ENCODE peak calls at places on chromosome 12, in ten cellular contexts. X is epithelial cell of proximal tubule; P is AG04450; G is Caki2; M is WERI-Rb-1; K is NCI-H345; J is NCI-H2029; F is HS-27A; T is epithelial cell of prostate; V is activated CD8-positive, alpha-beta memory T cell treated with anti-CD3 and anti-CD28 coated beads for 24 hours. R is an unnamed sample.

GRCh38 chr12:130879212-130879686 is 7.4 kb downstream of the RAN start:
- DNase-seq in X (no peak), P (no peak), G (no peak), M (no peak), K (no peak), J (no peak), F (no peak), T (no peak), V (no peak), R (no peak)

GRCh38 chr12:16605666-16606116 is 271 bp downstream of the LMO3 start:
- DNase-seq in X (no peak), P (no peak), G (no peak), M (peak), K (peak), J (peak), F (no peak), T (no peak), V (no peak), R (no peak)

GRCh38 chr12:47808574-47809380 is 10.9 kb downstream of the HDAC7 start:
- DNase-seq in X (no peak), P (no peak), G (no peak), M (no peak), K (no peak), J (no peak), F (no peak), T (no peak), V (peak), R (no peak)

GRCh38 chr12:113758165-113758924 is 207.8 kb downstream of the RBM19 start:
- DNase-seq in X (no peak), P (no peak), G (no peak), M (no peak), K (no peak), J (no peak), F (no peak), T (no peak), V (no peak), R (no peak)

GRCh38 chr12:122368361-122369073 is 54.0 kb downstream of the CLIP1 start:
- DNase-seq in X (no peak), P (peak), G (peak), M (no peak), K (peak), J (peak), F (no peak), T (no peak), V (no peak), R (no peak)

GRCh38 chr12:54021432-54022013 is 6.7 kb upstream of the HOXC6 start:
- DNase-seq in X (no peak), P (no peak), G (no peak), M (peak), K (no peak), J (no peak), F (no peak), T (no peak), V (no peak), R (no peak)

GRCh38 chr12:93667672-93668071 is 9.5 kb upstream of the CRADD start:
- DNase-seq in X (no peak), P (peak), G (no peak), M (no peak), K (no peak), J (no peak), F (no peak), T (no peak), V (no peak), R (no peak)

GRCh38 chr12:32983332-32983731 is 86.8 kb upstream of the PKP2 start:
- DNase-seq in X (no peak), P (no peak), G (no peak), M (no peak), K (no peak), J (no peak), F (no peak), T (no peak), V (no peak), R (no peak)

GRCh38 chr12:7090222-7090998 is 1.8 kb downstream of the C1R start:
- DNase-seq in X (no peak), P (no peak), G (no peak), M (no peak), K (no peak), J (no peak), F (no peak), T (no peak), V (no peak), R (no peak)

GRCh38 chr12:114319422-114319821 is 86.5 kb downstream of the TBX5 start:
- DNase-seq in X (no peak), P (no peak), G (no peak), M (no peak), K (no peak), J (no peak), F (no peak), T (no peak), V (no peak), R (no peak)

GRCh38 chr12:71045781-71046180 is 112.0 kb downstream of the TSPAN8 start:
- DNase-seq in X (no peak), P (no peak), G (no peak), M (no peak), K (no peak), J (no peak), F (peak), T (no peak), V (no peak), R (no peak)

GRCh38 chr12:2739832-2740641 is 54.7 kb upstream of the FKBP4 start:
- DNase-seq in X (no peak), P (peak), G (peak), M (no peak), K (peak), J (peak), F (peak), T (no peak), V (no peak), R (no peak)

GRCh38 chr12:96401061-96401871 is 1.0 kb upstream of the CDK17 start:
- DNase-seq in X (peak), P (peak), G (peak), M (no peak), K (peak), J (peak), F (no peak), T (no peak), V (peak), R (peak)

GRCh38 chr12:54417712-54418440 is 1.2 kb downstream of the ITGA5 start:
- DNase-seq in X (no peak), P (no peak), G (no peak), M (peak), K (no peak), J (no peak), F (no peak), T (no peak), V (peak), R (no peak)

GRCh38 chr12:80353254-80353653 is 90.8 kb upstream of the PTPRQ start:
- DNase-seq in X (no peak), P (no peak), G (no peak), M (no peak), K (no peak), J (no peak), F (peak), T (no peak), V (no peak), R (no peak)

GRCh38 chr12:6532927-6533652 is 1.2 kb upstream of the GAPDH start:
- DNase-seq in X (no peak), P (no peak), G (peak), M (peak), K (peak), J (peak), F (peak), T (no peak), V (peak), R (no peak)

GRCh38 chr12:110282956-110283817 is 2.1 kb downstream of the ATP2A2 start:
- DNase-seq in X (no peak), P (no peak), G (no peak), M (no peak), K (no peak), J (peak), F (no peak), T (no peak), V (no peak), R (no peak)

GRCh38 chr12:903055-903454 is 46.4 kb downstream of the RAD52 start:
- DNase-seq in X (no peak), P (no peak), G (no peak), M (no peak), K (no peak), J (no peak), F (no peak), T (no peak), V (no peak), R (no peak)

GRCh38 chr12:14066021-14066420 is 84.6 kb upstream of the GRIN2B start:
- DNase-seq in X (no peak), P (no peak), G (no peak), M (no peak), K (no peak), J (no peak), F (no peak), T (peak), V (no peak), R (peak)

GRCh38 chr12:110934093-110934852 is 13.9 kb upstream of the MYL2 start:
- DNase-seq in X (no peak), P (no peak), G (no peak), M (no peak), K (no peak), J (no peak), F (no peak), T (peak), V (no peak), R (peak)

GRCh38 chr12:77720258-77720657 is 110.4 kb upstream of the NAV3 start:
- DNase-seq in X (peak), P (no peak), G (no peak), M (no peak), K (no peak), J (no peak), F (no peak), T (no peak), V (no peak), R (no peak)

GRCh38 chr12:129276408-129277042 is 423.2 kb downstream of the GLT1D1 start:
- DNase-seq in X (no peak), P (no peak), G (no peak), M (no peak), K (peak), J (no peak), F (no peak), T (no peak), V (no peak), R (no peak)

GRCh38 chr12:24020391-24021163 is 71.1 kb upstream of the SOX5 start:
- DNase-seq in X (no peak), P (no peak), G (no peak), M (no peak), K (no peak), J (no peak), F (no peak), T (no peak), V (no peak), R (no peak)

GRCh38 chr12:96427269-96427729 is 27.1 kb upstream of the CDK17 start:
- DNase-seq in X (peak), P (peak), G (peak), M (peak), K (no peak), J (no peak), F (peak), T (peak), V (no peak), R (peak)

GRCh38 chr12:25960176-25960575 is 1.7 kb downstream of the RASSF8 start:
- DNase-seq in X (no peak), P (no peak), G (peak), M (peak), K (no peak), J (no peak), F (no peak), T (no peak), V (no peak), R (no peak)

GRCh38 chr12:48973992-48974673 is 2.6 kb upstream of the WNT10B start:
- DNase-seq in X (no peak), P (no peak), G (no peak), M (peak), K (no peak), J (no peak), F (no peak), T (no peak), V (peak), R (no peak)

GRCh38 chr12:84634526-84634925 is 278.1 kb downstream of the SLC6A15 start:
- DNase-seq in X (no peak), P (no peak), G (no peak), M (no peak), K (no peak), J (no peak), F (no peak), T (no peak), V (no peak), R (no peak)

GRCh38 chr12:9750276-9751203 is 10.2 kb downstream of the CD69 start:
- DNase-seq in X (no peak), P (peak), G (peak), M (peak), K (peak), J (peak), F (peak), T (no peak), V (peak), R (no peak)

GRCh38 chr12:47867496-47867941 is 37.3 kb downstream of the VDR start:
- DNase-seq in X (no peak), P (peak), G (no peak), M (no peak), K (no peak), J (no peak), F (peak), T (no peak), V (no peak), R (peak)

GRCh38 chr12:116718578-116719454 is 19.1 kb downstream of the SPRING1 start:
- DNase-seq in X (peak), P (no peak), G (peak), M (no peak), K (peak), J (no peak), F (no peak), T (no peak), V (no peak), R (peak)

GRCh38 chr12:47020211-47020821 is 59.1 kb upstream of the PCED1B start:
- DNase-seq in X (no peak), P (no peak), G (no peak), M (no peak), K (no peak), J (no peak), F (no peak), T (no peak), V (no peak), R (no peak)

GRCh38 chr12:45220366-45220931 is 4.6 kb downstream of the ANO6 start:
- DNase-seq in X (no peak), P (no peak), G (no peak), M (peak), K (no peak), J (no peak), F (no peak), T (peak), V (no peak), R (no peak)

GRCh38 chr12:116861331-116861730 is 19.9 kb downstream of the HRK start:
- DNase-seq in X (no peak), P (peak), G (no peak), M (no peak), K (no peak), J (peak), F (peak), T (no peak), V (peak), R (no peak)

GRCh38 chr12:121464331-121464730 is 64.4 kb downstream of the RNF34 start:
- DNase-seq in X (no peak), P (no peak), G (no peak), M (no peak), K (no peak), J (no peak), F (no peak), T (no peak), V (no peak), R (no peak)